ENCODE peak calls at places on chromosomes 2 and 18, in nine cellular contexts. V is germinal center, Z is bronchial epithelial cell, P is cardiac fibroblast, C is non-pigmented ciliary epithelial cell, Q is transverse colon, B is COR-L47, T is T-helper 2 cell, W is HL-60. R is an unnamed sample.

GRCh38 chr2:149825473-149825872 is 237.9 kb upstream of the MMADHC start:
- DNase-seq in B (no peak), P (no peak), Q (no peak), V (no peak), Z (peak), C (no peak), W (no peak), T (no peak), R (no peak)

GRCh38 chr2:6368271-6368670 is 497.4 kb downstream of the CMPK2 start:
- DNase-seq in T (no peak), Z (no peak), W (no peak), B (no peak), C (peak), Q (no peak), V (no peak), P (no peak), R (no peak)

GRCh38 chr2:236848467-236848866 is 237.2 kb upstream of the COPS8 start:
- DNase-seq in V (no peak), C (no peak), Q (no peak), Z (no peak), T (no peak), B (no peak), P (no peak), W (no peak), R (no peak)

GRCh38 chr18:11909081-11909410 is 929 bp upstream of the MPPE1 start:
- DNase-seq in V (no peak), W (no peak), B (no peak), C (no peak), P (no peak), Z (no peak), Q (no peak), T (no peak), R (no peak)

GRCh38 chr2:238669581-238670340 is 178.1 kb upstream of the TWIST2 start:
- DNase-seq in W (no peak), V (no peak), Q (no peak), C (no peak), P (no peak), T (no peak), Z (no peak), B (no peak), R (no peak)

GRCh38 chr2:41836944-41837343 is 210.9 kb upstream of the PKDCC start:
- DNase-seq in C (no peak), W (no peak), T (no peak), P (peak), B (no peak), Z (peak), Q (peak), V (no peak), R (no peak)

GRCh38 chr2:228681426-228681825 is 499.9 kb upstream of the SPHKAP start:
- DNase-seq in P (peak), B (no peak), Z (peak), Q (no peak), V (no peak), W (no peak), T (no peak), C (no peak), R (peak)

GRCh38 chr2:232038251-232038897 is 76.9 kb downstream of the DIS3L2 start:
- DNase-seq in T (no peak), Q (no peak), P (peak), Z (no peak), B (no peak), V (no peak), C (no peak), W (no peak), R (no peak)

GRCh38 chr2:211344289-211344688 is 787.9 kb downstream of the CPS1 start:
- DNase-seq in B (no peak), V (no peak), Z (peak), Q (no peak), W (no peak), C (no peak), P (no peak), T (no peak), R (no peak)

GRCh38 chr2:72895759-72896281 is 8.6 kb downstream of the SPR start:
- DNase-seq in W (no peak), Z (peak), V (no peak), T (no peak), C (no peak), P (peak), Q (peak), B (no peak), R (no peak)

GRCh38 chr2:189553689-189554088 is 26.9 kb downstream of the SLC40A1 start:
- DNase-seq in B (no peak), P (no peak), Z (peak), Q (no peak), C (no peak), V (no peak), T (no peak), W (no peak), R (no peak)

GRCh38 chr2:117855886-117856285 is 41.4 kb downstream of the DDX18 start:
- DNase-seq in C (no peak), T (no peak), B (no peak), W (no peak), V (no peak), P (no peak), Q (no peak), Z (no peak), R (no peak)

GRCh38 chr18:76445275-76445674 is 49.8 kb downstream of the ZNF516 start:
- DNase-seq in V (no peak), Z (peak), C (peak), B (no peak), T (no peak), Q (no peak), W (no peak), P (peak), R (peak)

GRCh38 chr2:237541242-237541641 is 25.1 kb upstream of the PRLH start:
- DNase-seq in Z (no peak), C (no peak), V (no peak), P (no peak), T (no peak), Q (no peak), B (no peak), W (no peak), R (no peak)

GRCh38 chr2:144330951-144331651 is 188.8 kb downstream of the ZEB2 start:
- DNase-seq in C (no peak), T (no peak), P (no peak), B (no peak), Z (peak), W (no peak), Q (no peak), V (no peak), R (no peak)

GRCh38 chr2:17625446-17625845 is 85.0 kb downstream of the VSNL1 start:
- DNase-seq in V (no peak), W (no peak), C (no peak), P (no peak), Q (no peak), Z (no peak), T (no peak), B (no peak), R (no peak)